ENCODE peak calls at places on chromosome 4, in nine cellular contexts. One of them, this sample, is unnamed.

GRCh38 chr4:7436256-7436655 is 1.5 kb upstream of the PSAPL1 start:
- DNase-seq in lower leg skin: no peak
- DNase-seq in adipocyte: no peak
- DNase-seq in pancreas: no peak
- DNase-seq in fibroblast of lung: no peak
- DNase-seq in HCT116: no peak
- DNase-seq in neural progenitor cell: no peak
- DNase-seq in left lung: no peak
- DNase-seq in cardiac muscle cell: no peak
- DNase-seq in this sample: no peak

GRCh38 chr4:26130173-26130572 is 190.6 kb upstream of the RBPJ start:
- DNase-seq in lower leg skin: no peak
- DNase-seq in adipocyte: no peak
- DNase-seq in pancreas: no peak
- DNase-seq in fibroblast of lung: no peak
- DNase-seq in HCT116: no peak
- DNase-seq in neural progenitor cell: no peak
- DNase-seq in left lung: no peak
- DNase-seq in cardiac muscle cell: no peak
- DNase-seq in this sample: no peak

GRCh38 chr4:48665555-48666186 is 114.4 kb downstream of the FRYL start:
- DNase-seq in lower leg skin: no peak
- DNase-seq in adipocyte: no peak
- DNase-seq in pancreas: no peak
- DNase-seq in fibroblast of lung: no peak
- DNase-seq in HCT116: peak
- DNase-seq in neural progenitor cell: no peak
- DNase-seq in left lung: no peak
- DNase-seq in cardiac muscle cell: no peak
- DNase-seq in this sample: no peak

GRCh38 chr4:8554555-8555100 is 25.6 kb upstream of the GPR78 start:
- DNase-seq in lower leg skin: no peak
- DNase-seq in adipocyte: no peak
- DNase-seq in pancreas: no peak
- DNase-seq in fibroblast of lung: no peak
- DNase-seq in HCT116: no peak
- DNase-seq in neural progenitor cell: no peak
- DNase-seq in left lung: no peak
- DNase-seq in cardiac muscle cell: no peak
- DNase-seq in this sample: no peak

GRCh38 chr4:154854362-154854761 is 73.3 kb downstream of the RBM46 start:
- DNase-seq in lower leg skin: no peak
- DNase-seq in adipocyte: peak
- DNase-seq in pancreas: no peak
- DNase-seq in fibroblast of lung: peak
- DNase-seq in HCT116: peak
- DNase-seq in neural progenitor cell: peak
- DNase-seq in left lung: no peak
- DNase-seq in cardiac muscle cell: peak
- DNase-seq in this sample: no peak

GRCh38 chr4:133147365-133147821 is 1.7 kb upstream of the PCDH10 start:
- DNase-seq in lower leg skin: no peak
- DNase-seq in adipocyte: peak
- DNase-seq in pancreas: no peak
- DNase-seq in fibroblast of lung: no peak
- DNase-seq in HCT116: no peak
- DNase-seq in neural progenitor cell: peak
- DNase-seq in left lung: no peak
- DNase-seq in cardiac muscle cell: peak
- DNase-seq in this sample: no peak

GRCh38 chr4:5084911-5085475 is 33.7 kb downstream of the STK32B start:
- DNase-seq in lower leg skin: no peak
- DNase-seq in adipocyte: peak
- DNase-seq in pancreas: no peak
- DNase-seq in fibroblast of lung: no peak
- DNase-seq in HCT116: no peak
- DNase-seq in neural progenitor cell: no peak
- DNase-seq in left lung: no peak
- DNase-seq in cardiac muscle cell: no peak
- DNase-seq in this sample: no peak

GRCh38 chr4:156949373-156949814 is 22.2 kb downstream of the PDGFC start:
- DNase-seq in lower leg skin: no peak
- DNase-seq in adipocyte: peak
- DNase-seq in pancreas: no peak
- DNase-seq in fibroblast of lung: peak
- DNase-seq in HCT116: no peak
- DNase-seq in neural progenitor cell: no peak
- DNase-seq in left lung: no peak
- DNase-seq in cardiac muscle cell: peak
- DNase-seq in this sample: no peak

GRCh38 chr4:167176723-167177367 is 57.4 kb downstream of the SPOCK3 start:
- DNase-seq in lower leg skin: no peak
- DNase-seq in adipocyte: no peak
- DNase-seq in pancreas: no peak
- DNase-seq in fibroblast of lung: no peak
- DNase-seq in HCT116: no peak
- DNase-seq in neural progenitor cell: no peak
- DNase-seq in left lung: no peak
- DNase-seq in cardiac muscle cell: no peak
- DNase-seq in this sample: no peak

GRCh38 chr4:188031751-188032150 is 36.2 kb downstream of the ZFP42 start:
- DNase-seq in lower leg skin: no peak
- DNase-seq in adipocyte: no peak
- DNase-seq in pancreas: no peak
- DNase-seq in fibroblast of lung: no peak
- DNase-seq in HCT116: no peak
- DNase-seq in neural progenitor cell: no peak
- DNase-seq in left lung: no peak
- DNase-seq in cardiac muscle cell: no peak
- DNase-seq in this sample: no peak

GRCh38 chr4:144564358-144564757 is 81.6 kb upstream of the HHIP start:
- DNase-seq in lower leg skin: no peak
- DNase-seq in adipocyte: no peak
- DNase-seq in pancreas: no peak
- DNase-seq in fibroblast of lung: no peak
- DNase-seq in HCT116: no peak
- DNase-seq in neural progenitor cell: no peak
- DNase-seq in left lung: no peak
- DNase-seq in cardiac muscle cell: peak
- DNase-seq in this sample: no peak

GRCh38 chr4:15410750-15411149 is 17.1 kb upstream of the C1QTNF7 start:
- DNase-seq in lower leg skin: no peak
- DNase-seq in adipocyte: no peak
- DNase-seq in pancreas: no peak
- DNase-seq in fibroblast of lung: peak
- DNase-seq in HCT116: no peak
- DNase-seq in neural progenitor cell: no peak
- DNase-seq in left lung: no peak
- DNase-seq in cardiac muscle cell: peak
- DNase-seq in this sample: no peak

GRCh38 chr4:152454398-152455011 is 81.4 kb downstream of the FBXW7 start:
- DNase-seq in lower leg skin: no peak
- DNase-seq in adipocyte: peak
- DNase-seq in pancreas: no peak
- DNase-seq in fibroblast of lung: peak
- DNase-seq in HCT116: no peak
- DNase-seq in neural progenitor cell: no peak
- DNase-seq in left lung: no peak
- DNase-seq in cardiac muscle cell: peak
- DNase-seq in this sample: no peak

GRCh38 chr4:56958111-56958517 is 19.3 kb downstream of the NOA1 start:
- DNase-seq in lower leg skin: peak
- DNase-seq in adipocyte: peak
- DNase-seq in pancreas: peak
- DNase-seq in fibroblast of lung: peak
- DNase-seq in HCT116: no peak
- DNase-seq in neural progenitor cell: no peak
- DNase-seq in left lung: peak
- DNase-seq in cardiac muscle cell: peak
- DNase-seq in this sample: peak

GRCh38 chr4:142984871-142985585 is 138.9 kb upstream of the INPP4B start:
- DNase-seq in lower leg skin: no peak
- DNase-seq in adipocyte: peak
- DNase-seq in pancreas: no peak
- DNase-seq in fibroblast of lung: peak
- DNase-seq in HCT116: peak
- DNase-seq in neural progenitor cell: peak
- DNase-seq in left lung: no peak
- DNase-seq in cardiac muscle cell: peak
- DNase-seq in this sample: no peak

GRCh38 chr4:61678297-61678696 is 478.2 kb downstream of the ADGRL3 start:
- DNase-seq in lower leg skin: no peak
- DNase-seq in adipocyte: no peak
- DNase-seq in pancreas: no peak
- DNase-seq in fibroblast of lung: no peak
- DNase-seq in HCT116: no peak
- DNase-seq in neural progenitor cell: no peak
- DNase-seq in left lung: no peak
- DNase-seq in cardiac muscle cell: no peak
- DNase-seq in this sample: no peak

GRCh38 chr4:70544279-70544870 is 26.0 kb downstream of the AMTN start:
- DNase-seq in lower leg skin: no peak
- DNase-seq in adipocyte: peak
- DNase-seq in pancreas: no peak
- DNase-seq in fibroblast of lung: peak
- DNase-seq in HCT116: peak
- DNase-seq in neural progenitor cell: peak
- DNase-seq in left lung: no peak
- DNase-seq in cardiac muscle cell: peak
- DNase-seq in this sample: no peak

GRCh38 chr4:112280657-112281056 is 5.0 kb downstream of the TIFA start:
- DNase-seq in lower leg skin: no peak
- DNase-seq in adipocyte: peak
- DNase-seq in pancreas: no peak
- DNase-seq in fibroblast of lung: no peak
- DNase-seq in HCT116: no peak
- DNase-seq in neural progenitor cell: no peak
- DNase-seq in left lung: no peak
- DNase-seq in cardiac muscle cell: no peak
- DNase-seq in this sample: no peak
- H3K4me3 ChIP-seq in lower leg skin: no peak
- H3K4me3 ChIP-seq in adipocyte: no peak
- H3K4me3 ChIP-seq in pancreas: no peak
- H3K4me3 ChIP-seq in fibroblast of lung: no peak
- H3K4me3 ChIP-seq in HCT116: no peak
- H3K4me3 ChIP-seq in neural progenitor cell: no peak
- H3K4me3 ChIP-seq in left lung: no peak
- H3K4me3 ChIP-seq in cardiac muscle cell: no peak
- H3K4me3 ChIP-seq in this sample: no peak

DNA sequence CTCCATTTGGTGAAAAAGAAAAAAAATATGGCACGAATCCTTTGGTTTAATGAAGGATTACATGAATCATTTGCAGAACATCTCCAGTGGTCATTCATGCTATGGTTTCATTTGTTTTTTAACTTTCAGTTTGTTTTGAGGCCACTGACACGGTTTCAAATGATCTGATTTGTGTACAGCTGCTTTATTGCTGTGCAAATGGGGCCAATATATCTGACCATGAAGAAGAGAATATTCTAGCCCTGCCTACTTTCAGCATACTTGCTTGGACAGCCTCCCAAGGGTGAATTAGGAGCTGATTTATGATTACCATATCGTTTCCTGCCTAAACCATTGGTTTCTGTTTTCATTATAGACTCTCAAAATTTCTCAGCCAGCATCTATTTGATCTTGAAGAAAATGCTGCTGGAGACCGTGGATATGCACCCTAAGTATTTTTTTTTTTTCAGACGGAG is 30.7 kb downstream of the SPARCL1 start:
- DNase-seq in lower leg skin: no peak
- DNase-seq in adipocyte: peak
- DNase-seq in pancreas: no peak
- DNase-seq in fibroblast of lung: peak
- DNase-seq in HCT116: no peak
- DNase-seq in neural progenitor cell: no peak
- DNase-seq in left lung: no peak
- DNase-seq in cardiac muscle cell: no peak
- DNase-seq in this sample: no peak
- H3K4me3 ChIP-seq in lower leg skin: no peak
- H3K4me3 ChIP-seq in adipocyte: peak
- H3K4me3 ChIP-seq in pancreas: no peak
- H3K4me3 ChIP-seq in fibroblast of lung: peak
- H3K4me3 ChIP-seq in HCT116: no peak
- H3K4me3 ChIP-seq in neural progenitor cell: no peak
- H3K4me3 ChIP-seq in left lung: no peak
- H3K4me3 ChIP-seq in cardiac muscle cell: no peak
- H3K4me3 ChIP-seq in this sample: no peak

DNA sequence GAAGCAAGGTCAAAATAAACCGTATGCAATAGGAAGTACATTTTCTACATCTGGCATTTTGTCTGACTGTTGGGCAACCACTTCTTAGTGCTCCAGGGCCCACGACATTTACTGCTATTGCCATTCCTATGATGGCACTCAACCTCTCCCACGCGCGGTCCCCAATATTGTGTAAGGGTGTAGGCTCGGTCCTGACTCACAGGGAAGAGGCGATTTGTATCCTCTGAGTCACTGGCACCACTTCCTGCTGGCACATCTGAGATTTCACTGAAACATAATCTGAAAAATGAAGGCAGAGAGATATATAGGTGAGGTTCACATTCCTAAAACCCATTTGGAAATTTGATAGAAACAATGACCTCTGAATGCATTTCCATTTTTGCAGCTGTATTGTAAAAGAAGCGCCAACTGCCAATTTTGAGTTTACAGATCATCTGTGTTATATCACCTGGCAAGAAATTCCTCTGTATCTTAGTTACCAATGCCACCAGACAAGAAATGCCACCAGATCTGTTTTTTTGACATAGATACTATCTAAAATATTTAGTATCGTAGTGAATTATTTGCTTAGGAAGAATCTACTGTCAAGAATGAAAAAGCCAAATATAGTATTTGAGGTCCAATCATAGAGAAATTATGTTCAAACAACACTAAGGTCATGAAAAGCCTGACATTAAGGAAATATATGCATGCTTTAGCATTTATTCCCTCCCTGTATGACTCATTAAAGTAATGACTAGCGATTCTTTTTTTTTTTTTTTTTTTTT is 9.8 kb downstream of the EREG start:
- DNase-seq in lower leg skin: peak
- DNase-seq in adipocyte: peak
- DNase-seq in pancreas: no peak
- DNase-seq in fibroblast of lung: peak
- DNase-seq in HCT116: peak
- DNase-seq in neural progenitor cell: no peak
- DNase-seq in left lung: peak
- DNase-seq in cardiac muscle cell: peak
- DNase-seq in this sample: no peak
- H3K4me3 ChIP-seq in lower leg skin: no peak
- H3K4me3 ChIP-seq in adipocyte: no peak
- H3K4me3 ChIP-seq in pancreas: no peak
- H3K4me3 ChIP-seq in fibroblast of lung: no peak
- H3K4me3 ChIP-seq in HCT116: no peak
- H3K4me3 ChIP-seq in neural progenitor cell: no peak
- H3K4me3 ChIP-seq in left lung: no peak
- H3K4me3 ChIP-seq in cardiac muscle cell: no peak
- H3K4me3 ChIP-seq in this sample: no peak

DNA sequence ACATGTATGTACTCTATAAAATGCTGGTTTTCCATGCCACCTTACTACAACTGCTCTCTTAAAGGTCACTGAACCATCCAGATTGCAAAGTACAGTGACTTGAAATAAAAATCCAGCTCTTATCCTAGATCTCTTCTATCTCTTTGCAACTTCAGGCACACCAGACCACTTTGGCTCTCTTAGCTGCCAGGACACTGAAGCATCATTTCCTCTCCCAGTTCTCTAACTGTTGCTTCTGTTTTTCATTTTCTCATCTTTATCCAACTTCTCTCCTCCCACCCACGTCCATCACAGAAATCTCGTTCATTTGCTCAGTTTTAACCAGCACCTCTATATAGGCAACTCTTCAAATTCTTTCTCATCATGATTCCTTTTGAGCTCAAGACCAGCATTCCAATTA is 74.3 kb downstream of the METTL14 start:
- DNase-seq in lower leg skin: no peak
- DNase-seq in adipocyte: no peak
- DNase-seq in pancreas: no peak
- DNase-seq in fibroblast of lung: no peak
- DNase-seq in HCT116: no peak
- DNase-seq in neural progenitor cell: no peak
- DNase-seq in left lung: no peak
- DNase-seq in cardiac muscle cell: no peak
- DNase-seq in this sample: no peak
- H3K4me3 ChIP-seq in lower leg skin: no peak
- H3K4me3 ChIP-seq in adipocyte: no peak
- H3K4me3 ChIP-seq in pancreas: no peak
- H3K4me3 ChIP-seq in fibroblast of lung: no peak
- H3K4me3 ChIP-seq in HCT116: no peak
- H3K4me3 ChIP-seq in neural progenitor cell: no peak
- H3K4me3 ChIP-seq in left lung: no peak
- H3K4me3 ChIP-seq in cardiac muscle cell: no peak
- H3K4me3 ChIP-seq in this sample: no peak

This sample was measured in heart left ventricle.